ENCODE peak calls at places on chromosomes 3 and 15, in ten cellular contexts. Q, N, F, L, M, V, R, J, X and A are unnamed samples.

GRCh38 chr3:108106449-108106848 is 15.6 kb upstream of the CD47 start:
- DNase-seq in V (no peak), J (no peak), F (no peak), N (no peak), X (no peak), M (no peak), R (no peak), Q (no peak), L (no peak), A (no peak)

GRCh38 chr3:55804170-55805095 is 317.3 kb upstream of the WNT5A start:
- DNase-seq in L (no peak), N (no peak), Q (no peak), F (no peak), R (no peak), M (no peak), X (no peak), J (no peak), V (no peak), A (no peak)

GRCh38 chr3:167700046-167700445 is 34.6 kb downstream of the PDCD10 start:
- DNase-seq in L (no peak), V (no peak), M (no peak), J (no peak), F (no peak), N (no peak), Q (no peak), R (no peak), X (no peak), A (no peak)

GRCh38 chr15:75648156-75649000 is 666 bp downstream of the SNX33 start:
- DNase-seq in L (peak; percentile 84), X (no peak), Q (peak; percentile 45), V (no peak), R (no peak), M (no peak), J (peak; percentile 20), N (no peak), F (peak; percentile 71), A (no peak)

GRCh38 chr3:141303481-141304223 is 64.7 kb upstream of the ZBTB38 start:
- DNase-seq in X (no peak), F (peak; percentile 33), R (no peak), L (no peak), J (peak; percentile 67), N (peak; percentile 62), Q (peak; percentile 94), M (peak; percentile 61), V (peak; percentile 72), A (no peak)

GRCh38 chr3:125129512-125129962 is 73.7 kb upstream of the HEG1 start:
- DNase-seq in F (no peak), N (peak; percentile 99), V (no peak), M (no peak), Q (peak; percentile 97), J (no peak), L (no peak), X (no peak), R (no peak), A (no peak)

GRCh38 chr3:49346797-49347251 is 7.0 kb upstream of the USP4 start:
- DNase-seq in V (no peak), Q (peak; percentile 89), N (peak; percentile 60), M (no peak), L (no peak), F (no peak), J (no peak), R (no peak), X (no peak), A (no peak)

GRCh38 chr15:29135702-29136426 is 133.8 kb downstream of the NSMCE3 start:
- DNase-seq in V (no peak), M (no peak), F (no peak), N (no peak), J (no peak), L (no peak), X (no peak), Q (no peak), R (no peak), A (no peak)

GRCh38 chr3:133130168-133130567 is 92.0 kb downstream of the TMEM108 start:
- DNase-seq in F (no peak), X (no peak), J (no peak), M (no peak), N (peak; percentile 54), V (no peak), R (no peak), L (no peak), Q (peak; percentile 28), A (no peak)

GRCh38 chr15:91023720-91024119 is 1.3 kb upstream of the VPS33B start:
- DNase-seq in F (no peak), V (no peak), J (no peak), R (no peak), L (no peak), X (no peak), N (no peak), Q (no peak), M (no peak), A (no peak)

GRCh38 chr3:61358364-61358763 is 107.1 kb upstream of the FHIT start:
- DNase-seq in V (peak; percentile 33), Q (no peak), R (peak; percentile 38), N (no peak), X (no peak), F (no peak), J (no peak), M (peak; percentile 83), L (no peak), A (peak; percentile 68)

GRCh38 chr15:71278989-71279756 is 163.9 kb downstream of the THSD4 start:
- DNase-seq in J (no peak), R (no peak), F (no peak), L (no peak), V (no peak), Q (peak; percentile 98), X (no peak), N (peak; percentile 76), M (peak; percentile 81), A (no peak)

GRCh38 chr3:112681822-112682325 is 40.9 kb upstream of the CCDC80 start:
- DNase-seq in M (no peak), J (no peak), F (no peak), L (no peak), X (no peak), R (no peak), Q (peak; percentile 57), N (peak; percentile 36), V (no peak), A (no peak)

GRCh38 chr15:80403712-80404056 is 498 bp upstream of the ARNT2 start:
- DNase-seq in Q (no peak), X (no peak), V (peak; percentile 28), J (no peak), F (peak; percentile 49), M (no peak), N (no peak), R (peak; percentile 48), L (peak; percentile 78), A (no peak)

GRCh38 chr3:196763179-196763578 is 23.5 kb downstream of the PAK2 start:
- DNase-seq in Q (no peak), M (no peak), R (peak; percentile 20), F (no peak), V (no peak), L (no peak), X (no peak), J (no peak), N (no peak), A (no peak)

GRCh38 chr3:37093481-37093880 is 80.9 kb downstream of the LRRFIP2 start:
- DNase-seq in X (no peak), N (no peak), J (no peak), V (no peak), F (no peak), R (no peak), M (no peak), L (no peak), Q (no peak), A (no peak)

GRCh38 chr15:45205192-45205591 is 17.4 kb upstream of the SHF start:
- DNase-seq in J (peak; percentile 72), M (no peak), N (peak; percentile 50), X (peak; percentile 29), L (no peak), Q (peak; percentile 76), V (peak; percentile 67), F (peak; percentile 77), R (no peak), A (no peak)

GRCh38 chr3:27166888-27167287 is 202.3 kb downstream of the NEK10 start:
- DNase-seq in X (no peak), F (no peak), J (no peak), R (no peak), Q (peak; percentile 81), M (no peak), V (no peak), N (peak; percentile 97), L (no peak), A (no peak)

GRCh38 chr3:52193059-52193458 is 4.9 kb upstream of the ALAS1 start:
- DNase-seq in R (peak; percentile 61), F (no peak), J (no peak), Q (peak; percentile 42), L (peak; percentile 49), N (peak; percentile 16), M (no peak), V (no peak), X (no peak), A (no peak)